ENCODE peak calls at places on chromosome 13, in nine cellular contexts. N is body of pancreas, Q is PC-3, F is fibroblast of pulmonary artery, I is kidney epithelial cell, R is uterus, S is AG04450, Y is NT2/D1, X is lower leg skin. G is an unnamed sample.

GRCh38 chr13:58085819-58086218 is 454.3 kb downstream of the PCDH17 start:
- DNase-seq in N (no peak), Q (no peak), F (peak; percentile 1), I (peak; percentile 29), R (no peak), S (no peak), Y (no peak), X (no peak), G (no peak)

GRCh38 chr13:51519839-51520238 is 64.4 kb upstream of the WDFY2 start:
- DNase-seq in N (no peak), Q (peak; percentile 79), F (peak; percentile 57), I (no peak), R (no peak), S (no peak), Y (no peak), X (no peak), G (no peak)

GRCh38 chr13:59906413-59907027 is 257.2 kb downstream of the DIAPH3 start:
- DNase-seq in N (peak; percentile 9), Q (peak; percentile 41), F (peak; percentile 72), I (peak; percentile 23), R (no peak), S (peak; percentile 8), Y (no peak), X (no peak), G (peak; percentile 13)

GRCh38 chr13:25469179-25469545 is 97.4 kb downstream of the ATP8A2 start:
- DNase-seq in N (no peak), Q (no peak), F (no peak), I (no peak), R (no peak), S (no peak), Y (no peak), X (no peak), G (no peak)

GRCh38 chr13:85772379-85772778 is 26.8 kb downstream of the SLITRK6 start:
- DNase-seq in N (no peak), Q (peak; percentile 4), F (peak; percentile 50), I (no peak), R (no peak), S (no peak), Y (no peak), X (no peak), G (no peak)

GRCh38 chr13:61170791-61171330 is 244.8 kb downstream of the PCDH20 start:
- DNase-seq in N (no peak), Q (peak; percentile 11), F (no peak), I (no peak), R (no peak), S (no peak), Y (no peak), X (no peak), G (no peak)

GRCh38 chr13:83880275-83881027 is 1.8 kb downstream of the SLITRK1 start:
- DNase-seq in N (no peak), Q (no peak), F (no peak), I (no peak), R (no peak), S (no peak), Y (no peak), X (peak; percentile 57), G (no peak)

GRCh38 chr13:28735481-28736029 is 16.8 kb upstream of the SLC46A3 start:
- DNase-seq in N (no peak), Q (no peak), F (no peak), I (no peak), R (no peak), S (no peak), Y (no peak), X (no peak), G (no peak)

GRCh38 chr13:33052446-33052845 is 36.2 kb downstream of the KL start:
- DNase-seq in N (no peak), Q (no peak), F (peak; percentile 18), I (no peak), R (no peak), S (peak; percentile 23), Y (no peak), X (no peak), G (no peak)

GRCh38 chr13:36673838-36674326 is at the start of gene SERTM1:
- DNase-seq in N (no peak), Q (no peak), F (peak; percentile 8), I (no peak), R (peak; percentile 74), S (no peak), Y (peak; percentile 50), X (no peak), G (no peak)

GRCh38 chr13:32211788-32212187 is 103.4 kb downstream of the ZAR1L start:
- DNase-seq in N (no peak), Q (no peak), F (peak; percentile 73), I (no peak), R (no peak), S (peak; percentile 92), Y (no peak), X (no peak), G (peak; percentile 98)

GRCh38 chr13:89115307-89115706 is 1444.1 kb downstream of the SLITRK5 start:
- DNase-seq in N (no peak), Q (no peak), F (no peak), I (no peak), R (no peak), S (no peak), Y (no peak), X (no peak), G (no peak)

GRCh38 chr13:80727321-80727975 is 386.5 kb upstream of the SPRY2 start:
- DNase-seq in N (no peak), Q (no peak), F (peak; percentile 48), I (no peak), R (no peak), S (no peak), Y (no peak), X (no peak), G (no peak)

GRCh38 chr13:47126432-47126831 is 229.6 kb upstream of the HTR2A start:
- DNase-seq in N (peak; percentile 32), Q (no peak), F (peak; percentile 41), I (no peak), R (no peak), S (no peak), Y (no peak), X (no peak), G (no peak)

GRCh38 chr13:63184693-63185092 is 1769.0 kb upstream of the PCDH20 start:
- DNase-seq in N (no peak), Q (peak; percentile 68), F (peak; percentile 51), I (peak; percentile 61), R (no peak), S (peak; percentile 38), Y (peak; percentile 47), X (no peak), G (no peak)

GRCh38 chr13:86080340-86080995 is 281.2 kb upstream of the SLITRK6 start:
- DNase-seq in N (no peak), Q (peak; percentile 48), F (no peak), I (no peak), R (no peak), S (no peak), Y (no peak), X (no peak), G (no peak)

GRCh38 chr13:57874530-57874929 is 243.0 kb downstream of the PCDH17 start:
- DNase-seq in N (no peak), Q (no peak), F (no peak), I (no peak), R (no peak), S (no peak), Y (no peak), X (no peak), G (no peak)

GRCh38 chr13:76944457-76944856 is 3.9 kb upstream of the ACOD1 start:
- DNase-seq in N (no peak), Q (peak; percentile 69), F (peak; percentile 74), I (no peak), R (no peak), S (peak; percentile 7), Y (no peak), X (no peak), G (no peak)

GRCh38 chr13:93320942-93321341 is 94.3 kb downstream of the GPC6 start:
- DNase-seq in N (no peak), Q (no peak), F (peak; percentile 49), I (no peak), R (no peak), S (no peak), Y (no peak), X (no peak), G (peak; percentile 28)

GRCh38 chr13:98825659-98826058 is 73.2 kb upstream of the SLC15A1 start:
- DNase-seq in N (no peak), Q (no peak), F (no peak), I (no peak), R (no peak), S (no peak), Y (no peak), X (no peak), G (no peak)

GRCh38 chr13:98827449-98827848 is 75.0 kb upstream of the SLC15A1 start:
- DNase-seq in N (no peak), Q (no peak), F (no peak), I (no peak), R (no peak), S (no peak), Y (no peak), X (no peak), G (no peak)

GRCh38 chr13:98824376-98825160 is 72.1 kb upstream of the SLC15A1 start:
- DNase-seq in N (no peak), Q (no peak), F (no peak), I (no peak), R (no peak), S (no peak), Y (no peak), X (no peak), G (no peak)

GRCh38 chr13:98828614-98829013 is 76.1 kb upstream of the SLC15A1 start:
- DNase-seq in N (peak; percentile 67), Q (no peak), F (no peak), I (no peak), R (no peak), S (no peak), Y (no peak), X (no peak), G (no peak)

GRCh38 chr13:98826156-98826555 is 73.7 kb upstream of the SLC15A1 start:
- DNase-seq in N (no peak), Q (no peak), F (peak; percentile 50), I (no peak), R (no peak), S (no peak), Y (no peak), X (no peak), G (no peak)
- H3K4me3 ChIP-seq in N (no peak overlapping the region), Q (no peak overlapping the region), F (no peak overlapping the region), I (no peak overlapping the region), R (no peak overlapping the region), S (no peak overlapping the region), Y (no peak overlapping the region), X (no peak overlapping the region), G (no peak overlapping the region)

GRCh38 chr13:44191103-44191502 is 182.5 kb upstream of the SERP2 start:
- DNase-seq in N (no peak), Q (no peak), F (no peak), I (no peak), R (no peak), S (no peak), Y (no peak), X (no peak), G (no peak)
- H3K4me3 ChIP-seq in N (no peak overlapping the region), Q (no peak overlapping the region), F (no peak overlapping the region), I (no peak overlapping the region), R (no peak overlapping the region), S (no peak overlapping the region), Y (no peak overlapping the region), X (no peak overlapping the region), G (no peak overlapping the region)

GRCh38 chr13:98141938-98142426 is 912 bp upstream of the FARP1 start:
- DNase-seq in N (peak; percentile 48), Q (no peak), F (no peak), I (no peak), R (no peak), S (no peak), Y (no peak), X (peak; percentile 87), G (no peak)
- H3K4me3 ChIP-seq in N (peak overlapping the region; percentile 40), Q (peak overlapping the region; percentile 73), F (peak overlapping the region; percentile 68), I (peak overlapping the region; percentile 56), R (peak overlapping the region; percentile 55), S (peak overlapping the region; percentile 75), Y (peak overlapping the region; percentile 50), X (peak overlapping the region; percentile 43), G (no peak overlapping the region)

GRCh38 chr13:67285611-67286010 is 55.5 kb upstream of the PCDH9 start:
- DNase-seq in N (no peak), Q (no peak), F (no peak), I (no peak), R (no peak), S (no peak), Y (no peak), X (no peak), G (no peak)
- H3K4me3 ChIP-seq in N (no peak overlapping the region), Q (no peak overlapping the region), F (no peak overlapping the region), I (no peak overlapping the region), R (no peak overlapping the region), S (no peak overlapping the region), Y (no peak overlapping the region), X (no peak overlapping the region), G (no peak overlapping the region)